ENCODE peak calls at places on chromosome 19, in nine cellular contexts. One of them, this sample, is unnamed.
A peak's percentile ranks its signal among the peaks of the same experiment; 100 is the strongest.

GRCh38 chr19:39097299-39097698 is 13.1 kb downstream of the ACP7 start:
- DNase-seq in esophagus muscularis mucosa: no peak
- DNase-seq in endothelial cell of umbilical vein: no peak
- DNase-seq in NB4: no peak
- DNase-seq in heart left ventricle: no peak
- DNase-seq in H1: no peak
- DNase-seq in upper lobe of left lung: no peak
- DNase-seq in adrenal gland: no peak
- DNase-seq in prostate gland: no peak
- DNase-seq in this sample: no peak

GRCh38 chr19:32041681-32042292 is 303.6 kb upstream of the ZNF507 start:
- DNase-seq in endothelial cell of umbilical vein: no peak
- DNase-seq in upper lobe of left lung: peak; percentile 41
- DNase-seq in heart left ventricle: peak; percentile 47
- DNase-seq in prostate gland: peak; percentile 52
- DNase-seq in H1: peak; percentile 59
- DNase-seq in esophagus muscularis mucosa: no peak
- DNase-seq in NB4: peak; percentile 40
- DNase-seq in adrenal gland: peak; percentile 55
- DNase-seq in this sample: peak; percentile 69

GRCh38 chr19:33429891-33430673 is 56.6 kb downstream of the CEBPG start:
- DNase-seq in NB4: no peak
- DNase-seq in adrenal gland: no peak
- DNase-seq in heart left ventricle: no peak
- DNase-seq in endothelial cell of umbilical vein: no peak
- DNase-seq in esophagus muscularis mucosa: no peak
- DNase-seq in H1: no peak
- DNase-seq in upper lobe of left lung: no peak
- DNase-seq in prostate gland: no peak
- DNase-seq in this sample: no peak

GRCh38 chr19:3471954-3472655 is 8.2 kb downstream of the SMIM24 start:
- DNase-seq in heart left ventricle: no peak
- DNase-seq in NB4: peak; percentile 31
- DNase-seq in esophagus muscularis mucosa: no peak
- DNase-seq in endothelial cell of umbilical vein: peak; percentile 29
- DNase-seq in adrenal gland: peak; percentile 60
- DNase-seq in prostate gland: peak; percentile 19
- DNase-seq in upper lobe of left lung: peak; percentile 89
- DNase-seq in H1: peak; percentile 86
- DNase-seq in this sample: no peak

GRCh38 chr19:45100797-45101196 is 7.8 kb downstream of the PPP1R37 start:
- DNase-seq in heart left ventricle: no peak
- DNase-seq in esophagus muscularis mucosa: no peak
- DNase-seq in prostate gland: no peak
- DNase-seq in H1: no peak
- DNase-seq in adrenal gland: no peak
- DNase-seq in upper lobe of left lung: no peak
- DNase-seq in endothelial cell of umbilical vein: no peak
- DNase-seq in NB4: no peak
- DNase-seq in this sample: no peak

GRCh38 chr19:12884926-12885748 is 1.9 kb downstream of the KLF1 start:
- DNase-seq in endothelial cell of umbilical vein: peak; percentile 45
- DNase-seq in heart left ventricle: peak; percentile 64
- DNase-seq in prostate gland: peak; percentile 84
- DNase-seq in NB4: peak; percentile 82
- DNase-seq in esophagus muscularis mucosa: no peak
- DNase-seq in adrenal gland: peak; percentile 57
- DNase-seq in upper lobe of left lung: peak; percentile 98
- DNase-seq in H1: peak; percentile 99
- DNase-seq in this sample: no peak

GRCh38 chr19:38277549-38277948 is 13.2 kb downstream of the SPINT2 start:
- DNase-seq in upper lobe of left lung: no peak
- DNase-seq in NB4: no peak
- DNase-seq in endothelial cell of umbilical vein: no peak
- DNase-seq in prostate gland: peak; percentile 58
- DNase-seq in adrenal gland: no peak
- DNase-seq in esophagus muscularis mucosa: no peak
- DNase-seq in heart left ventricle: no peak
- DNase-seq in H1: no peak
- DNase-seq in this sample: no peak

GRCh38 chr19:12689012-12689411 is 1.2 kb downstream of the GNG14 start:
- DNase-seq in H1: no peak
- DNase-seq in esophagus muscularis mucosa: no peak
- DNase-seq in heart left ventricle: no peak
- DNase-seq in endothelial cell of umbilical vein: no peak
- DNase-seq in prostate gland: no peak
- DNase-seq in upper lobe of left lung: no peak
- DNase-seq in adrenal gland: no peak
- DNase-seq in NB4: no peak
- DNase-seq in this sample: no peak

GRCh38 chr19:40716655-40717324 is at the start of the genes COQ8B and ITPKC:
- DNase-seq in upper lobe of left lung: peak; percentile 99
- DNase-seq in H1: peak; percentile 100
- DNase-seq in prostate gland: peak; percentile 99
- DNase-seq in endothelial cell of umbilical vein: peak; percentile 97
- DNase-seq in adrenal gland: peak; percentile 100
- DNase-seq in esophagus muscularis mucosa: peak; percentile 100
- DNase-seq in heart left ventricle: peak; percentile 100
- DNase-seq in NB4: peak; percentile 91
- DNase-seq in this sample: peak; percentile 100
- TF ChIP-seq POLR2A in upper lobe of left lung: peak; percentile 95
- TF ChIP-seq POLR2A in H1: peak; percentile 70
- TF ChIP-seq POLR2A in prostate gland: peak; percentile 92
- TF ChIP-seq POLR2A in endothelial cell of umbilical vein: peak; percentile 62
- TF ChIP-seq POLR2A in adrenal gland: peak; percentile 50
- TF ChIP-seq POLR2A in esophagus muscularis mucosa: peak; percentile 82
- TF ChIP-seq POLR2A in heart left ventricle: peak; percentile 53
- TF ChIP-seq POLR2A in NB4: peak; percentile 35
- TF ChIP-seq POLR2A in this sample: peak; percentile 89

GRCh38 chr19:19738564-19738963 is 5.7 kb upstream of the ZNF14 start:
- DNase-seq in upper lobe of left lung: no peak
- DNase-seq in esophagus muscularis mucosa: peak; percentile 90
- DNase-seq in H1: no peak
- DNase-seq in adrenal gland: no peak
- DNase-seq in NB4: no peak
- DNase-seq in heart left ventricle: no peak
- DNase-seq in endothelial cell of umbilical vein: no peak
- DNase-seq in prostate gland: no peak
- DNase-seq in this sample: no peak

GRCh38 chr19:19737559-19738332 is 4.8 kb upstream of the ZNF14 start:
- DNase-seq in heart left ventricle: no peak
- DNase-seq in adrenal gland: no peak
- DNase-seq in prostate gland: no peak
- DNase-seq in NB4: no peak
- DNase-seq in endothelial cell of umbilical vein: no peak
- DNase-seq in upper lobe of left lung: no peak
- DNase-seq in esophagus muscularis mucosa: no peak
- DNase-seq in H1: no peak
- DNase-seq in this sample: no peak

DNA sequence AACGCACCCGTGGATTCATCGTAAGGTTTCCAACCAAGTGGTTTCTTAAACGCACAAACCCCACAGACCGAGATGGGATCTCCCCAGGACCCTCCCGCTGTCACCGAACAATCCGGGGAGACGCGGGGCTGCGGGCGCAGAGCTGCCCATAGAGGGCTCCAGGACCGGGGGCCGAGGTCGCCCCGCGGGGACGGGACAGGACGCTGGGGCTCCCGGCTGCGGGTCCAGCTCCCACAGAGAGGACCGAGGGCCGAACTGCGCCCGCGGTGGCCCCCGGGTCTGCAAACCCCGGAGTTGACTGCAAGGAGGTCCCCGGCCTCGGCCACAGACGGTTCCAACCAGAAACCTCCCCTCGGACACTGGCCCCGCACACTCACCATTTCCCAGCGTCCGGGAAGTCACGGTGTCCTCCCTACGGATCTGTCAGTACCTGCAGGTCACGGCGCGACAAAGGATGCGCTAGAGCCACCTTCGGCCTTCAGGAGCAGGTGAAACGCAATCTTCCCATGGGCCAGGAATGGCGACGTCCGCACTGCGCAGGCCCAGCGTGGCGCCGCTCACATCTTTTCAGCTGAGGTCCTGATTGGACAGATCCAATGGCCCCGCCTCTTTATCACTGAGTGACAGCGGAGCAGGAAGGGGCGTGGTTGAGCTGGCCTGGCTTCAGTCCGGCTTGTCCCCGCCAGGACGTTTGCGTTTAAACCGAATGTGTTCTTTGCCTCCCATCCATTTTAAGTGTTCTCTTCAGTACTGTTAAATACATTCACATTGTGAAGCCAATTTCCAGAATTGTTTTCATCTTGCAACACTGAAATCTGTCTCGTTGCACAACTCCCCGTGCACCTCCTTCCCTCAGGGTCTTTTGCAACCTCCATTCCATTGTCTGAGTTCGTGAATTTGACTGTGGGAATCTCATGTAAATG is at the start of gene ZNF14:
- DNase-seq in adrenal gland: peak; percentile 93
- DNase-seq in upper lobe of left lung: peak; percentile 96
- DNase-seq in endothelial cell of umbilical vein: peak; percentile 95
- DNase-seq in esophagus muscularis mucosa: peak; percentile 98
- DNase-seq in H1: peak; percentile 95
- DNase-seq in NB4: peak; percentile 95
- DNase-seq in prostate gland: peak; percentile 94
- DNase-seq in heart left ventricle: peak; percentile 96
- DNase-seq in this sample: peak; percentile 95
- TF ChIP-seq CTCF in adrenal gland: no peak
- TF ChIP-seq CTCF in upper lobe of left lung: peak; percentile 15
- TF ChIP-seq CTCF in endothelial cell of umbilical vein: peak; percentile 27
- TF ChIP-seq CTCF in esophagus muscularis mucosa: no peak
- TF ChIP-seq CTCF in H1: no peak
- TF ChIP-seq CTCF in NB4: peak; percentile 4
- TF ChIP-seq CTCF in prostate gland: peak; percentile 16
- TF ChIP-seq CTCF in heart left ventricle: peak; percentile 5
- TF ChIP-seq CTCF in this sample: no peak

GRCh38 chr19:58558623-58559274 is 338 bp upstream of the UBE2M start:
- DNase-seq in H1: peak; percentile 100
- DNase-seq in esophagus muscularis mucosa: peak; percentile 99
- DNase-seq in endothelial cell of umbilical vein: peak; percentile 99
- DNase-seq in NB4: peak; percentile 98
- DNase-seq in upper lobe of left lung: peak; percentile 100
- DNase-seq in heart left ventricle: peak; percentile 99
- DNase-seq in adrenal gland: peak; percentile 100
- DNase-seq in prostate gland: peak; percentile 98
- DNase-seq in this sample: peak; percentile 100

GRCh38 chr19:58560921-58561320 is 2.5 kb upstream of the UBE2M start:
- DNase-seq in heart left ventricle: no peak
- DNase-seq in H1: no peak
- DNase-seq in NB4: no peak
- DNase-seq in upper lobe of left lung: no peak
- DNase-seq in prostate gland: no peak
- DNase-seq in endothelial cell of umbilical vein: no peak
- DNase-seq in adrenal gland: no peak
- DNase-seq in esophagus muscularis mucosa: no peak
- DNase-seq in this sample: peak; percentile 28

GRCh38 chr19:58561373-58562125 is 3.1 kb upstream of the UBE2M start:
- DNase-seq in H1: no peak
- DNase-seq in heart left ventricle: peak; percentile 30
- DNase-seq in esophagus muscularis mucosa: no peak
- DNase-seq in prostate gland: no peak
- DNase-seq in adrenal gland: no peak
- DNase-seq in NB4: no peak
- DNase-seq in endothelial cell of umbilical vein: no peak
- DNase-seq in upper lobe of left lung: no peak
- DNase-seq in this sample: no peak

GRCh38 chr19:58559275-58560006 is 1.0 kb upstream of the UBE2M start:
- DNase-seq in H1: peak; percentile 90
- DNase-seq in upper lobe of left lung: peak; percentile 91
- DNase-seq in esophagus muscularis mucosa: peak; percentile 98
- DNase-seq in heart left ventricle: peak; percentile 96
- DNase-seq in adrenal gland: peak; percentile 90
- DNase-seq in prostate gland: peak; percentile 87
- DNase-seq in endothelial cell of umbilical vein: peak; percentile 85
- DNase-seq in NB4: peak; percentile 98
- DNase-seq in this sample: peak; percentile 93

DNA sequence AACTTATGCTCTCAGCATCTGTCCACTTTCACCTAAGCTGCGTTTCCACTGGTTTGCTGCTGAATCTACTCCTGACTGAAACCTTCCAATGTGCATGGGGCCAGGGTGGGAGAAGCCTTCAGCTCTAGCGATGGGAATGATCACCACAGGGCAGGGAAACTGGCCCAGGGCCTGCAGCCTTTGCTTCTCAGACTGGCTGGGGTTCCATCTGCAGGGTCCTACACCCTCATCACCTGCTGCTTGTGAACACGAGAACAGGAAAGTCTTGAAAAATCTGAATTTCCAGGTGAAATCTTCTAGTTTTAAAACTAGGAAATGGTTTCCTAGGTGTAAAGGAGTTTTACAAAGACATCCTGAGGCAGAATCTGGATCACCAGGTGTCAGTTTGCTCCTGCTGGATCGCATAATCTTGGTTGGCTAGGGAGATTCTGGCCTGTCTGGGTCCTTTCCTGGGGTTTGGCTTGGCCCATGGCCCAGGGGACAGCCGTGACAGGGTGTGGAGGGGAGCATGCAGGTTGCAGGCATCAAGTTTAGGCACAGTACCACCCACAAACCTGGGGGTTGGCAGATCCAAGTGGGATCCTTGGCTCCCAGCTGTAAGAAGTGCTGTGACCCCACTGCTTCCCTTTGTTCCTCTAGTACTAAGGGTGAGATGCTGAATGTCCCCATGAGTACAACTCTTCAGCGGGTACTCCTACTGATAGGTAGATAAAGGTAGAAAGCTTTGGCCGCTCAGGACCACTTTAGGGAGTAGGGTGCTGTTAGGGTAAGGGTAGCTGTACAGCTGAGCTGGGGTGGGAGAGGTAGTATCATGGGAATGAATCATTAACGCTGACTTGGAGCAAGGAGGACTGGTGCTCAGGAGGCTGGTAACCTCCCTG is 1.8 kb upstream of the UBE2M start:
- DNase-seq in H1: no peak
- DNase-seq in prostate gland: no peak
- DNase-seq in endothelial cell of umbilical vein: no peak
- DNase-seq in esophagus muscularis mucosa: no peak
- DNase-seq in heart left ventricle: peak; percentile 30
- DNase-seq in upper lobe of left lung: no peak
- DNase-seq in NB4: peak; percentile 11
- DNase-seq in adrenal gland: no peak
- DNase-seq in this sample: peak; percentile 62
- TF ChIP-seq POLR2A in H1: no peak
- TF ChIP-seq POLR2A in prostate gland: no peak
- TF ChIP-seq POLR2A in endothelial cell of umbilical vein: no peak
- TF ChIP-seq POLR2A in esophagus muscularis mucosa: no peak
- TF ChIP-seq POLR2A in heart left ventricle: no peak
- TF ChIP-seq POLR2A in upper lobe of left lung: no peak
- TF ChIP-seq POLR2A in NB4: peak; percentile 8
- TF ChIP-seq POLR2A in adrenal gland: no peak
- TF ChIP-seq POLR2A in this sample: no peak

DNA sequence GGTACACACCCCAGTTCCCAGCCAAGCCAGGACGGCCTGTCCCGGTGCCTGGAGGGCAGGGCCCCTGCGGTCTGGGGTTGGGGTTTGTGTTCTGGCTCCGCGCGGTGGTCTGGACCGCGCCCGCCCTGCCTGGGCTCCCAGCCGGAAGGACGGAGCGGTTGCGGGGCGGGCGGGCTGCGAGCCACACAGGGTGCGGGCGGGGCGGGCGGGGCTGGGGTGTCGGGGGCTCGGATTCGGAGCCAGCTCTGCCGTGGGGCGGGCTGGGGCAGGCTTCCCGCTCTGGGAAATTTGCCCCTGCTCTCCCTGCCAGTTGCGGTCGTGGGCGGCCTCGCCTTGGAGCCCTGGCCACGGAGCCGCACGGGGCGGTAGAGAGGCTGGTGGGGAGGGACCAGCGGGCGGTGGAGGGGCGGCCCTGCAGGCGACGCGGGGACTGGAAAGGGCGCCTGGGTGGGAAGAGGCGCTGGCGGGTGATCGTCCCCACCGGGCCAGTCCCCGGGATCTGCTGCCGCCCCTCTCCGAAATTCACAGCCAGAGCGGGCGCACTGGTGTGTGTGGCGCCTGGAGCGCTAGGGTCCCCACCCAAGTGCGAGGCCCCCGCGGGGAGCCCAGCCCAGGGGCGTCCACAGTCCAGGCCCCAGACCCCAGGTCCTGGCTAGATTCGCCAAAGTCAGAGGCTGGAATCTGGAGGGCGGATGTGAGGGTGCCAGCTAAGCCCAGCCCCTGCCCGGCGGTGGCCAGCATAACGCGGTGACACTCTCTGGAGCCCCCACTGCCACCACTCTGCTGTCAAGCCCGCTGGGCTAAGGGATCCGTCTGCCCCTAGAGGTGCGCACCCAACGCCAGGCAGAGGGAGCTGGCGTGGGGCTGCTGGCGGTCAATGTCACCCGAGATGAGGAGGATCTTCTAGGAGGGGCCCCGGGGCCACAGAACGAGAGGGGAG is 11.0 kb upstream of the ZNF492 start:
- DNase-seq in NB4: no peak
- DNase-seq in H1: no peak
- DNase-seq in endothelial cell of umbilical vein: no peak
- DNase-seq in heart left ventricle: peak; percentile 38
- DNase-seq in upper lobe of left lung: peak; percentile 80
- DNase-seq in esophagus muscularis mucosa: peak; percentile 42
- DNase-seq in adrenal gland: no peak
- DNase-seq in prostate gland: no peak
- DNase-seq in this sample: peak; percentile 80
- TF ChIP-seq CTCF in NB4: no peak
- TF ChIP-seq CTCF in H1: no peak
- TF ChIP-seq CTCF in endothelial cell of umbilical vein: no peak
- TF ChIP-seq CTCF in heart left ventricle: no peak
- TF ChIP-seq CTCF in upper lobe of left lung: no peak
- TF ChIP-seq CTCF in esophagus muscularis mucosa: no peak
- TF ChIP-seq CTCF in adrenal gland: no peak
- TF ChIP-seq CTCF in prostate gland: no peak
- TF ChIP-seq CTCF in this sample: no peak

This sample was measured in ovary.